ENCODE peak calls at places on chromosome X, in four cellular contexts. N, K, T and I are unnamed samples.

GRCh38 chrX:9895225-9895912 is 71.8 kb upstream of the CLDN34 start:
- DNase-seq in N (no peak), K (no peak), T (no peak), I (no peak)

GRCh38 chrX:130715299-130715698 is 187.7 kb downstream of the ENOX2 start:
- DNase-seq in N (peak; percentile 22), K (no peak), T (no peak), I (no peak)

GRCh38 chrX:72273718-72274117 is 3.3 kb downstream of the RPS4X start:
- DNase-seq in N (no peak), K (no peak), T (no peak), I (no peak)

GRCh38 chrX:8848921-8849320 is 47.7 kb upstream of the FAM9A start:
- DNase-seq in N (peak; percentile 19), K (no peak), T (no peak), I (no peak)

GRCh38 chrX:42119076-42119475 is 195.7 kb upstream of the CASK start:
- DNase-seq in N (peak; percentile 72), K (no peak), T (peak; percentile 78), I (no peak)

GRCh38 chrX:70669120-70669519 is 224.5 kb downstream of the DLG3 start:
- DNase-seq in N (no peak), K (no peak), T (no peak), I (no peak)

GRCh38 chrX:102345916-102346315 is 93.9 kb downstream of the NXF2B start:
- DNase-seq in N (peak; percentile 34), K (no peak), T (peak; percentile 34), I (peak; percentile 85)

GRCh38 chrX:77962068-77962902 is 7.2 kb downstream of the PGAM4 start:
- DNase-seq in N (peak; percentile 4), K (no peak), T (peak; percentile 30), I (no peak)

GRCh38 chrX:117969782-117970181 is 146.8 kb downstream of the KLHL13 start:
- DNase-seq in N (no peak), K (no peak), T (no peak), I (no peak)

GRCh38 chrX:55867254-55867653 is 149.7 kb downstream of the RRAGB start:
- DNase-seq in N (peak; percentile 2), K (no peak), T (peak; percentile 2), I (no peak)

GRCh38 chrX:6468716-6469115 is 66.2 kb downstream of the VCX3A start:
- DNase-seq in N (no peak), K (no peak), T (no peak), I (peak; percentile 63)

GRCh38 chrX:16807976-16808542 is 21.8 kb downstream of the TXLNG start:
- DNase-seq in N (peak; percentile 68), K (no peak), T (peak; percentile 87), I (no peak)

GRCh38 chrX:19889582-19890342 is 2.4 kb upstream of the SH3KBP1 start:
- DNase-seq in N (peak; percentile 83), K (no peak), T (peak; percentile 73), I (peak; percentile 76)

GRCh38 chrX:104659037-104659744 is 93.2 kb downstream of the IL1RAPL2 start:
- DNase-seq in N (no peak), K (no peak), T (peak; percentile 2), I (no peak)

GRCh38 chrX:15349046-15349445 is 13.7 kb upstream of the PIGA start:
- DNase-seq in N (peak; percentile 73), K (no peak), T (peak; percentile 62), I (peak; percentile 77)

GRCh38 chrX:139967300-139967699 is 2.0 kb upstream of the CXorf66 start:
- DNase-seq in N (no peak), K (no peak), T (no peak), I (peak; percentile 10)

GRCh38 chrX:1420371-1420770 is 28.5 kb upstream of the SLC25A6 start:
- DNase-seq in N (no peak), K (no peak), T (no peak), I (no peak)
- H3K23ac ChIP-seq in N (no peak overlapping the region), K (no peak overlapping the region), T (no peak overlapping the region), I (no peak overlapping the region)

DNA sequence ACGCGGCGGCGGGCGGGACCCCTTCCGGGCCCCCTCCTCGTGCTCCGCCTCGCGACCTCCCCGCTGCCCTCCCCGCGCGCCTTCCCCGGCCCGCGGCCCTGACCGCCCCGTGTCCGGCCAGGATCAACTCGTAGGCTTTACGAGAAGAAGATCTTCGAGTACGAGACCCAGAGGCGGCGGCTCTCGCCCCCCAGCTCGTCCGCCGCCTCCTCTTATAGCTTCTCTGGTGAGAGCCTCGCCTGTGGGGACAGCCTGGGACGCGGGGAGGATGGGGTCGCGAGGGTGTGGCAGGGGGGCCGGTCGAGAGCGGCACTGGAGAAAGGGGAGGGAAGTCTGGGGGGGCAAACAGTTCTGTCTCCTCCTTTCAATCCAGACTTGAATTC is 465 bp downstream of the EMD start:
- DNase-seq in N (no peak), K (no peak), T (no peak), I (no peak)
- H3K23ac ChIP-seq in N (peak overlapping the region; percentile 91), K (no peak overlapping the region), T (no peak overlapping the region), I (no peak overlapping the region)

DNA sequence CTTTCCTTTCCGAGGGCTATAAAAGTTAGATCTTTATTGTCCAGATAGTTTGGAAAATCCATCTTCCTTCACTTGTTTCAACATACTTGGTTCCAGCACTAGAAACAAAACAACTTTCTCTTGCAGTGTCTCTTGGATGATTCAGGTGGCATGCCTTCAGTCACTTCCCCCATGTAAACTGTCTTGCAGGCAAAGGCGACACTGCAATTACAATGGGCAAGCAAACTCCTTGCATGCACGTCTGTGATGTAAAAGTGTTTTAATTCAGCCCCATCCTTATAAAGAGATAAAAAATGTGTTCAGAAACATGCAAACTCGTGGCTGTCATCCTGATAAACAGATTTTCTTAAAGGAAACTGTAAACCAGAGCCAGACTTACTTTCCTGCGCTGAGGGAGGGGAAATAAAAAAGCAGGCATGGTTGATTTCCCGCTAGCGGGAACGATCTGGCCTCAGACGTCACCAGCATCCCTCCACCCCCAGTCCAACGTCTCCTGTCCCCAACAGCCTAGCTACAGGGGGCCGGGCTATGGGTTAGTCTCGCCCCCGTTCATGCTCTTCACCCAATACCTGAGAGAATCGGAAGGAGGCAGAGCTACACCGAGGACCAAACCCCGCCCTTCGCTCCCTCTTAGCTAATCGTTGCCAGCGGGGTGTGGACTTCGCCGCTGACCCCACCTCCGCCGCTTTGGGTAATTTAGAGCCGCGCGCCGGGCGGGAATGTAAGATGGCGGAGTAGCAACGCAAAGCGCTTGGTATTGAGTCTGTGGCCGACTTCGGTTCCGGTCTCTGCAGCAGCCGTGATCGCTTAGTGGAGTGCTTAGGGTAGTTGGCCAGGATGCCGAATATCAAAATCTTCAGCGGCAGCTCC is at the start of gene PRPS1:
- DNase-seq in N (peak; percentile 95), K (peak; percentile 83), T (peak; percentile 96), I (peak; percentile 87)
- H3K23ac ChIP-seq in N (peak within 1 kb of the TSS; percentile 74), K (no peak within 1 kb of the TSS), T (no peak within 1 kb of the TSS), I (no peak within 1 kb of the TSS)

DNA sequence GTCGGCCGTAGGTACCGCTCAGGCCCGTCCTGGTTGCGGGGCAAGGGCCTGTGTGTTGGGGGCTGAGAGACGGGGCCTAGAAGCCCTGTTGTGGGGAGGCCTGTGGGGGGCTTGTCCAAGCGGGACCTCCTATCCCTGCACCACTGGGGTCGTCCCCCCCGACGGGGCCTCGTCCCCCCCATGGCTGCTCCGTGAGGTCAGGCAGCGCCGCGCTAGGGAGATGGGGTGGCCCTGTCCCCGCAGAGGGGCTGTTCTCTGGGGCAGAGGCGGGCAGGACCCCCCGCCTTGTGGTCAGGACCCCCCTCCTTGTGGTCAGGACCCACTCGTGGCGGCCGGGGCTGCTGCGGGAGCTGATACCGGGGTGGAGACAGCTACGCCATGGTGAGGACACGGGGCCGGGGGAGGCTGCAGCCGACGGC is 12.1 kb upstream of the GTPBP6 start:
- DNase-seq in N (no peak), K (no peak), T (no peak), I (no peak)
- H3K23ac ChIP-seq in N (no peak overlapping the region), K (no peak overlapping the region), T (no peak overlapping the region), I (no peak overlapping the region)